ENCODE peak calls at places on chromosomes 1 and 21, in seven cellular contexts. O is activated T-cell treated with anti-CD3 and anti-CD28 coated beads, Interleukin-2, amount 50 U/mL, for 72 hours; Y is stimulated activated CD4-positive, alpha-beta T cell treated with anti-CD3 and anti-CD28 coated beads, Interleukin-12 subunit alpha, Interleukin-12 subunit beta, amount 100 ng/mL, for 4 hours; E is astrocyte; R is NCI-H446 treated with DMSO at 0.1 percent for 48 hours; H is NCI-H345; F is MM.1S. K is an unnamed sample.

GRCh38 chr1:39528082-39528481 is 36.6 kb downstream of the BMP8A start:
- DNase-seq in F (no peak), O (no peak), Y (no peak), H (no peak), E (no peak), R (no peak), K (no peak)

GRCh38 chr1:32892368-32893197 is 6.3 kb downstream of the HPCA start:
- DNase-seq in E (no peak), F (no peak), H (peak), O (peak), Y (peak), R (no peak), K (no peak)

GRCh38 chr1:180415985-180416633 is 86.3 kb downstream of the ACBD6 start:
- DNase-seq in O (no peak), Y (no peak), H (peak), F (peak), E (peak), R (peak), K (no peak)

GRCh38 chr1:3891329-3891867 is 8.7 kb downstream of the C1orf174 start:
- DNase-seq in O (no peak), H (no peak), Y (no peak), E (no peak), F (no peak), R (no peak), K (no peak)

GRCh38 chr21:26553921-26554320 is 19.2 kb downstream of the CYYR1 start:
- DNase-seq in Y (no peak), O (no peak), E (no peak), H (no peak), R (peak), F (no peak), K (no peak)

GRCh38 chr1:98147280-98147679 is 226.4 kb upstream of the DPYD start:
- DNase-seq in H (no peak), F (no peak), R (no peak), E (peak), O (no peak), Y (no peak), K (no peak)

GRCh38 chr1:94025383-94026340 is 95.3 kb downstream of the ABCA4 start:
- DNase-seq in O (no peak), Y (no peak), E (peak), F (no peak), R (peak), H (peak), K (no peak)

GRCh38 chr1:1563688-1564087 is 11.0 kb downstream of the SSU72 start:
- DNase-seq in O (no peak), H (no peak), Y (no peak), F (no peak), R (no peak), E (no peak), K (no peak)

GRCh38 chr1:47621483-47621882 is 183.6 kb downstream of the FOXD2 start:
- DNase-seq in R (no peak), O (no peak), Y (no peak), H (no peak), E (no peak), F (no peak), K (peak)

GRCh38 chr1:94725566-94725965 is 94.6 kb upstream of the SLC44A3 start:
- DNase-seq in R (no peak), F (no peak), E (no peak), Y (no peak), H (no peak), O (no peak), K (no peak)

GRCh38 chr1:187725216-187725615 is 896.5 kb downstream of the PLA2G4A start:
- DNase-seq in E (no peak), O (no peak), Y (no peak), R (no peak), F (no peak), H (no peak), K (no peak)

GRCh38 chr1:203797948-203798347 is 2.5 kb downstream of the ZBED6 start:
- DNase-seq in R (peak), Y (no peak), F (no peak), E (no peak), O (no peak), H (peak), K (no peak)

GRCh38 chr1:198258491-198258890 is 101.7 kb downstream of the NEK7 start:
- DNase-seq in R (no peak), E (peak), O (no peak), Y (no peak), F (no peak), H (no peak), K (no peak)

GRCh38 chr1:78079580-78079979 is 33.8 kb downstream of the GIPC2 start:
- DNase-seq in R (no peak), E (peak), H (no peak), F (no peak), O (peak), Y (no peak), K (no peak)

GRCh38 chr1:17079140-17079868 is 25.5 kb upstream of the SDHB start:
- DNase-seq in E (no peak), F (no peak), H (no peak), R (no peak), O (no peak), Y (no peak), K (no peak)

GRCh38 chr1:204968946-204969345 is 74.1 kb upstream of the CNTN2 start:
- DNase-seq in H (no peak), Y (no peak), R (peak), E (no peak), O (no peak), F (no peak), K (no peak)

GRCh38 chr1:3918966-3919611 is 19.0 kb upstream of the C1orf174 start:
- DNase-seq in O (no peak), H (no peak), E (no peak), R (no peak), Y (no peak), F (no peak), K (no peak)

GRCh38 chr1:206575165-206575893 is 36.9 kb downstream of the EIF2D start:
- DNase-seq in E (peak), O (peak), F (peak), Y (no peak), H (no peak), R (peak), K (peak)

GRCh38 chr1:200260587-200261335 is 149.1 kb downstream of the ZNF281 start:
- DNase-seq in R (peak), H (peak), F (no peak), O (no peak), E (no peak), Y (no peak), K (no peak)

GRCh38 chr1:150596095-150596892 is 16.9 kb upstream of the MCL1 start:
- DNase-seq in E (no peak), Y (no peak), H (no peak), R (no peak), O (no peak), F (no peak), K (no peak)

GRCh38 chr21:25842925-25843324 is 108.2 kb downstream of the GABPA start:
- DNase-seq in Y (no peak), E (no peak), R (no peak), H (no peak), F (no peak), O (no peak), K (no peak)

GRCh38 chr1:150076066-150076465 is 8.5 kb downstream of the VPS45 start:
- DNase-seq in E (no peak), R (no peak), H (no peak), Y (no peak), O (peak), F (no peak), K (no peak)

GRCh38 chr1:15799928-15800835 is 7.3 kb downstream of the UQCRHL start:
- DNase-seq in E (peak), H (peak), Y (no peak), F (no peak), R (no peak), O (no peak), K (peak)

GRCh38 chr21:32712043-32712442 is 15.8 kb downstream of the SYNJ1 start:
- DNase-seq in F (peak), Y (no peak), R (no peak), E (no peak), H (no peak), O (no peak), K (no peak)

GRCh38 chr1:113984710-113985109 is 5.4 kb downstream of the OLFML3 start:
- DNase-seq in O (no peak), Y (no peak), E (no peak), F (no peak), H (no peak), R (no peak), K (no peak)

GRCh38 chr21:28154121-28154520 is 838.6 kb downstream of the LTN1 start:
- DNase-seq in F (no peak), H (no peak), Y (no peak), E (no peak), R (no peak), O (no peak), K (no peak)

GRCh38 chr1:148385371-148386030 is 97.6 kb downstream of the PPIAL4G start:
- DNase-seq in H (no peak), Y (no peak), F (no peak), E (no peak), O (no peak), R (no peak), K (no peak)

GRCh38 chr1:1939296-1940122 is 20.4 kb upstream of the TMEM52 start:
- DNase-seq in F (no peak), Y (no peak), E (no peak), O (no peak), R (no peak), H (no peak), K (no peak)